ENCODE peak calls at places on chromosomes 1 and 21, in five cellular contexts. Q is AG04450; A is colonic mucosa; D is astrocyte; O is CD8-positive, alpha-beta T cell. M is an unnamed sample. For H3K9me3, the result is how much of the 10 kb centered on the place peaks cover.

GRCh38 chr1:61042679-61043009 is 39.7 kb upstream of the NFIA start:
- DNase-seq in Q (no peak), A (no peak), D (no peak), O (no peak), M (no peak)

GRCh38 chr1:57590978-57591377 is 167.1 kb upstream of the DAB1 start:
- DNase-seq in Q (no peak), A (no peak), D (no peak), O (no peak), M (no peak)

GRCh38 chr1:232725303-232726047 is 79.7 kb upstream of the MAP10 start:
- DNase-seq in Q (no peak), A (no peak), D (no peak), O (no peak), M (no peak)

GRCh38 chr1:238252033-238252802 is 361.5 kb upstream of the ZP4 start:
- DNase-seq in Q (no peak), A (peak), D (peak), O (no peak), M (no peak)

GRCh38 chr1:241240084-241240483 is 116.9 kb downstream of the RGS7 start:
- DNase-seq in Q (no peak), A (no peak), D (no peak), O (no peak), M (no peak)

GRCh38 chr1:110370827-110371226 is 20.0 kb downstream of the SLC16A4 start:
- DNase-seq in Q (no peak), A (no peak), D (peak), O (no peak), M (no peak)

GRCh38 chr1:11044849-11045427 is 2.1 kb downstream of the MASP2 start:
- DNase-seq in Q (no peak), A (no peak), D (no peak), O (no peak), M (no peak)

GRCh38 chr1:234608720-234609527 is 1.1 kb downstream of the IRF2BP2 start:
- DNase-seq in Q (no peak), A (no peak), D (no peak), O (peak), M (no peak)

GRCh38 chr21:35995522-35996088 is 64.7 kb downstream of the SETD4 start:
- DNase-seq in Q (no peak), A (no peak), D (peak), O (no peak), M (no peak)

GRCh38 chr1:244046907-244047738 is 4.0 kb upstream of the ZBTB18 start:
- DNase-seq in Q (no peak), A (peak), D (peak), O (no peak), M (no peak)

GRCh38 chr1:11977625-11978024 is 2.6 kb upstream of the MFN2 start:
- DNase-seq in Q (no peak), A (no peak), D (no peak), O (no peak), M (no peak)

GRCh38 chr1:197066719-197067456 is at the start of gene F13B:
- DNase-seq in Q (no peak), A (no peak), D (no peak), O (no peak), M (no peak)

GRCh38 chr1:53470155-53470554 is 11.0 kb downstream of the DMRTB1 start:
- DNase-seq in Q (peak), A (peak), D (peak), O (no peak), M (no peak)

GRCh38 chr1:67126111-67126746 is 8.5 kb downstream of the C1orf141 start:
- DNase-seq in Q (no peak), A (no peak), D (no peak), O (no peak), M (no peak)

GRCh38 chr1:159803946-159804695 is 2.0 kb downstream of the FCRL6 start:
- DNase-seq in Q (no peak), A (no peak), D (no peak), O (no peak), M (no peak)

GRCh38 chr1:84300991-84301758 is at the start of gene SAMD13:
- DNase-seq in Q (peak), A (peak), D (peak), O (peak), M (peak)

GRCh38 chr1:163797816-163798215 is 476.1 kb downstream of the NUF2 start:
- DNase-seq in Q (no peak), A (no peak), D (no peak), O (no peak), M (no peak)

GRCh38 chr1:55309786-55310516 is 94.8 kb upstream of the USP24 start:
- DNase-seq in Q (no peak), A (no peak), D (no peak), O (no peak), M (no peak)

GRCh38 chr1:23563003-23563402 is 3.7 kb upstream of the ID3 start:
- DNase-seq in Q (no peak), A (no peak), D (no peak), O (no peak), M (no peak)
- H3K27ac ChIP-seq in Q (peak), A (peak), D (peak), O (no peak), M (peak)

GRCh38 chr1:28213315-28213714 is 19.5 kb downstream of the DNAJC8 start:
- DNase-seq in Q (no peak), A (no peak), D (no peak), O (no peak), M (no peak)
- H3K9me3 ChIP-seq in Q (under half), A (under half), D (under half), O (under half), M (under half)

GRCh38 chr1:76949503-76949902 is 82.2 kb downstream of the ST6GALNAC5 start:
- DNase-seq in Q (no peak), A (no peak), D (peak), O (no peak), M (no peak)
- H3K27ac ChIP-seq in Q (no peak), A (no peak), D (no peak), O (no peak), M (no peak)

GRCh38 chr1:152130186-152130585 is 14.9 kb upstream of the TCHH start:
- DNase-seq in Q (no peak), A (no peak), D (no peak), O (no peak), M (no peak)
- H3K9me3 ChIP-seq in Q (under half), A (under half), D (under half), O (under half), M (under half)

DNA sequence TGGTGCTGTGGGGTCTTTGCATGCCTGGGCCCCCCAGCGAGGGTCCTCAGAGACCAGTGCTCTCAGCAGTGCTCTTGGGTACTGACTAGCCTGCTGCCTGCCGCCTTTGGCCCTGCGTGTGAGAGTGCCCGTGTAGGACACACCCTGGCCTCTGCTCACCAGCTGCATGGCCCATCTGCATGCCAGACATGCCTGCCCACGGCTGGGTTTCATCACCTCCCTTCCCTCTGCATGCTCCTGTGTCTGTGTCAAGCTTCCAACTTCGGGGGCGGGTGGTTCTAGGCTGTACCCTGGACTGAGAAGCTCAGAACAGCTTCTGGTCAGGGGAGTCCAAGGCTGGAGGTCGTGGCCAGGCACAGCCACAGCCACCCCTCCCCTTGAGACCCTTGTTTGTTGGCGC is 56.9 kb downstream of the PTPRF start:
- DNase-seq in Q (peak), A (no peak), D (peak), O (no peak), M (no peak)
- H3K27ac ChIP-seq in Q (no peak), A (no peak), D (no peak), O (no peak), M (no peak)

DNA sequence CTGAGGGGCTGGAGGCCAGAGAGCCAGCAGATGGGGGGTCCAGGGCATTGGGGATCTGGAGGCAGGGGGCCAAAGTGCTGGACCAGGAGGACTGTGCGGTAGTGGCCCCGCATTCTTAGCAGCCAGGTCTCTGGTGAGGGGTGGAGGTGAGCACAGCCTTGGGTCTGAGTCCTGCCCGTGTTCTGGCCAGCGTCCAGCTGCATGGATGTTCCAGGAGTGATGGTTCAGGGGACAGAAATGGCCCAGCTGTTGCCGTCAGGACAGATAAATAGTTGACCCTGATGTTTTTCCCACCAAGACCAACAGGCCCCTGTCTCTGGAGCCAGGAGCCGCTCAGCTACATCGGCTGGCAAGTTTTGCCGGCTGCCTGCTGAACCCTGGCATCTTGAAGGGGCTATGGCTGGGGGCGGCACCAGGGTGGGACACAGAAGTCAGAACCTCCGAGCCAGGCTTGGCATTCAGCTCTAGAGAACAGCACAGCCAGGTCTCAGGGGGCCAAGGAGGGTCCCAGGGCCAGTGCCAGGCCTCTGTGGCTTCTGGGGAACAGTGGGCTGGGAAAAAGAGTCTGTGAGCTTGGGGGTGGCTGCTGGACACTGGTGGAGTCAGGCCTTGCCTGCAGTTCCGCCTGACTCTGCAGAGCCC is 19.4 kb upstream of the TTC34 start:
- DNase-seq in Q (no peak), A (no peak), D (no peak), O (no peak), M (no peak)
- H3K9me3 ChIP-seq in Q (half or more), A (under half), D (under half), O (under half), M (under half)

GRCh38 chr1:33060579-33061083 is 20.3 kb upstream of the AZIN2 start:
- DNase-seq in Q (peak), A (no peak), D (peak), O (no peak), M (no peak)

GRCh38 chr1:33056426-33056825 is 19.7 kb upstream of the AK2 start:
- DNase-seq in Q (no peak), A (no peak), D (no peak), O (no peak), M (no peak)

GRCh38 chr1:33065301-33065700 is 15.7 kb upstream of the AZIN2 start:
- DNase-seq in Q (no peak), A (no peak), D (no peak), O (no peak), M (no peak)

GRCh38 chr1:33057095-33057494 is 20.4 kb upstream of the AK2 start:
- DNase-seq in Q (no peak), A (no peak), D (no peak), O (no peak), M (no peak)

DNA sequence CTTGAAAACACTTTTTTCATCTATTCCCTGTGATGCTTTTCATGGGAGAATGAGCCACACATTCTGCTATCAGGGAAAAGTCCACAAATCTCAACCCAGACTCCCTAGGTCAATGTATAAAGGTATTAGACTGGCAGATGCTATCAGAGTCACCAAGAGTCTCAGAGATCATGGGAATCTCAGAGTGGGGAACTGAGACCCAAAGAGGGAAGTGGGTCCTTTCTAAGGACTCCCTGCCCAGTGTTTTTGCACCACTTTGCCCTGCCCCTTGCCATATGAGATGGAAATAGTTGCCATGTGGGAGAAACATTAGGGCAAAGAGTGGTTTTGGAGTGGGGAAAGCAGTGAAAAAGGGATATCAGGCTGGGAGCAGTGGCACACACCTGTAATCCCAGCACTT is 19.1 kb upstream of the AZIN2 start:
- DNase-seq in Q (no peak), A (no peak), D (no peak), O (no peak), M (no peak)
- H3K27ac ChIP-seq in Q (no peak), A (no peak), D (no peak), O (no peak), M (no peak)

GRCh38 chr1:2068951-2069350 is 18.7 kb downstream of the PRKCZ start:
- DNase-seq in Q (no peak), A (no peak), D (no peak), O (no peak), M (no peak)

GRCh38 chr1:2067393-2067792 is 17.2 kb downstream of the PRKCZ start:
- DNase-seq in Q (no peak), A (no peak), D (no peak), O (no peak), M (no peak)

GRCh38 chr1:2067981-2068380 is 17.8 kb downstream of the PRKCZ start:
- DNase-seq in Q (no peak), A (no peak), D (no peak), O (no peak), M (no peak)

GRCh38 chr1:2070016-2070415 is 19.8 kb downstream of the PRKCZ start:
- DNase-seq in Q (no peak), A (no peak), D (no peak), O (no peak), M (no peak)

GRCh38 chr1:2065699-2066098 is 15.5 kb downstream of the PRKCZ start:
- DNase-seq in Q (no peak), A (no peak), D (no peak), O (no peak), M (no peak)
- H3K9me3 ChIP-seq in Q (under half), A (under half), D (under half), O (under half), M (under half)

GRCh38 chr21:39066829-39067785 is 116.1 kb downstream of the PSMG1 start:
- DNase-seq in Q (no peak), A (no peak), D (no peak), O (no peak), M (no peak)
- H3K27ac ChIP-seq in Q (no peak), A (no peak), D (no peak), O (no peak), M (peak)

GRCh38 chr1:52057876-52058275 is 1.8 kb downstream of the BTF3L4 start:
- DNase-seq in Q (no peak), A (no peak), D (no peak), O (no peak), M (no peak)
- H3K9me3 ChIP-seq in Q (under half), A (under half), D (under half), O (under half), M (under half)